ENCODE peak calls at places on chromosomes 12 and 14, in seven cellular contexts. J is AG09319, R is BE2C, P is epithelial cell of esophagus, E is hepatocyte, S is foreskin fibroblast, O is heart right ventricle. X is an unnamed sample.

GRCh38 chr12:78448692-78449091 is 415.9 kb upstream of the SYT1 start:
- DNase-seq in R (no peak), E (no peak), J (no peak), P (no peak), O (no peak), S (no peak), X (no peak)

GRCh38 chr12:131912526-131913274 is 16.4 kb upstream of the PUS1 start:
- DNase-seq in S (peak), E (peak), O (peak), P (peak), R (peak), J (peak), X (peak)

GRCh38 chr12:92028039-92028709 is 117.5 kb downstream of the BTG1 start:
- DNase-seq in P (peak), S (no peak), R (no peak), O (no peak), J (no peak), E (no peak), X (no peak)

GRCh38 chr12:1103632-1104031 is 112.6 kb downstream of the ERC1 start:
- DNase-seq in R (no peak), P (no peak), E (no peak), J (no peak), S (no peak), O (no peak), X (no peak)

GRCh38 chr12:99772274-99772673 is 124.7 kb downstream of the GARIN6 start:
- DNase-seq in O (no peak), E (no peak), P (no peak), S (no peak), R (no peak), J (no peak), X (no peak)

GRCh38 chr12:75389061-75389460 is 1.8 kb upstream of the GLIPR1L2 start:
- DNase-seq in E (no peak), S (peak), J (no peak), O (no peak), P (peak), R (no peak), X (no peak)

GRCh38 chr12:45756666-45757065 is 27.2 kb downstream of the ARID2 start:
- DNase-seq in R (no peak), O (no peak), S (no peak), P (no peak), J (no peak), E (no peak), X (no peak)

GRCh38 chr12:79624378-79624777 is 66.4 kb downstream of the PAWR start:
- DNase-seq in P (no peak), R (no peak), J (no peak), E (no peak), S (peak), O (no peak), X (no peak)

GRCh38 chr14:95340201-95340697 is 20.5 kb upstream of the CLMN start:
- DNase-seq in R (no peak), S (no peak), P (peak), J (no peak), O (no peak), E (peak), X (no peak)

GRCh38 chr12:70824511-70824910 is 96.0 kb downstream of the PTPRR start:
- DNase-seq in E (no peak), O (no peak), R (no peak), P (no peak), J (no peak), S (no peak), X (no peak)

GRCh38 chr12:124097681-124098080 is 124.7 kb downstream of the ZNF664 start:
- DNase-seq in P (no peak), E (peak), R (no peak), J (no peak), O (no peak), S (no peak), X (no peak)

DNA sequence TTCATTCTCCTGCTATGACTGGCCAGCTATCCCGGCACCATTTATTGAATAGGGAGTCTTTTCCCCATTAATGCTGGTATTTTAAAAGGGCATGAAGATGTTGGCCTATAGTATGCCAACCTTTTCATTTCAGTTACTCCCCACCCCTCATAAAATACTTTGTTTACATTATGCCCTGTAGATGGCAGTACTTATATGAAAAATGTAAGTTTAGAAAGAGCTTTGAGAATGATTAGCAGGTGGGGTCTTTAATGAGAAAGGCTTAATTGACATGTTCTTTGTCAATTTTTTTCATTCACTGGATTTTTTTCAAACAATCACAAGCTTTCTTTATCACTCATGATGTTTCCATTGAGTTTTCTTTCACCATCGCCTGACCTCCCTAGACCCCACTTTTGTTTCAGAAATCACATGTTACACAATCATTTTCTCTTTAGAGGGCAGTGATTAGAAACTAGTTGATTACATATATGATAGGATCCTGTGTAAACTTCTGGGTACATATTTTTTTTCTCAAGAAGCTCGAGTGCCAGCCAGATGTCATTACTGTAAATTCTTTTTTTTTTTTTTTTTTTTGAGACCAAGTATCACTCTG is 62.6 kb upstream of the PSMA6 start:
- DNase-seq in P (peak), S (no peak), E (no peak), J (no peak), R (no peak), O (no peak), X (no peak)
- TF ChIP-seq CTCF in P (peak), S (no peak), E (peak), J (no peak), R (peak), O (peak), X (peak)

GRCh38 chr12:128025856-128026255 is 241.1 kb upstream of the TMEM132C start:
- DNase-seq in R (no peak), P (no peak), O (no peak), S (no peak), J (no peak), E (peak), X (no peak)

GRCh38 chr12:128021561-128021960 is 245.4 kb upstream of the TMEM132C start:
- DNase-seq in P (no peak), E (no peak), J (no peak), O (no peak), S (no peak), R (no peak), X (no peak)

GRCh38 chr12:128026696-128027574 is 240.0 kb upstream of the TMEM132C start:
- DNase-seq in S (no peak), J (no peak), O (no peak), E (peak), P (no peak), R (no peak), X (no peak)
- TF ChIP-seq CTCF in S (no peak), J (no peak), O (no peak), E (no peak), P (no peak), R (no peak), X (no peak)

GRCh38 chr14:52951730-52952481 is 1.1 kb upstream of the FERMT2 start:
- DNase-seq in P (peak), O (peak), E (peak), J (peak), S (peak), R (peak), X (no peak)
- TF ChIP-seq CTCF in P (no peak), O (peak), E (peak), J (peak), S (peak), R (peak), X (no peak)

DNA sequence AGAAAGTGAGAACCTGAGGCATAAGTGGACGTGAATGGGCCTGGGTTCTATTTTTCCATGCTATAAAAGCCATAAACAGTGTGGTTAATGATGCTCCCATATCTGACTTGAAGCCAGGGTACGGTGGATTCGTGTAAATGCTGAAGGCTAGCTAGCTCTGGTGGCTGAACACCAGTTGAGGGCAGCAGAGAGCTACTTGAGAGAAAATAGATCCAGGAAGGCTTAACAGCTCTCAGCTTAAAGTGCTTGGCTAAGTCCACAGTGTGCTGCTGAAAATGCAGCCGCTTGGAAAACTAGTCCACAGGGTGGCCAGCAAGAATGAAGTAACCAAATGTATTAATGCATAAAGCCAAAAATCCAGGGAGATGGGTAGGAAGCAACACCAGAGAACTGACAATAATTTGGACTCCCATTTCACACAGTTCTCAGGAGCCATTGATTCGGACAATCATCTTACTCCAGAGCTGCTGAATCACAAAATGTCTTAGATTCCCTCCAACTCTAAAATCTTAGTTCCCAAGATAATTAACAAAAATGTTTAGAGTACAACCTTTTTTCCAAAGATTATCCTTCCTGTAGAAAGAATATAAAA is 15.0 kb upstream of the FOXG1 start:
- DNase-seq in J (no peak), R (peak), P (peak), E (peak), S (no peak), O (no peak), X (no peak)
- TF ChIP-seq CTCF in J (peak), R (peak), P (peak), E (peak), S (peak), O (peak), X (peak)

DNA sequence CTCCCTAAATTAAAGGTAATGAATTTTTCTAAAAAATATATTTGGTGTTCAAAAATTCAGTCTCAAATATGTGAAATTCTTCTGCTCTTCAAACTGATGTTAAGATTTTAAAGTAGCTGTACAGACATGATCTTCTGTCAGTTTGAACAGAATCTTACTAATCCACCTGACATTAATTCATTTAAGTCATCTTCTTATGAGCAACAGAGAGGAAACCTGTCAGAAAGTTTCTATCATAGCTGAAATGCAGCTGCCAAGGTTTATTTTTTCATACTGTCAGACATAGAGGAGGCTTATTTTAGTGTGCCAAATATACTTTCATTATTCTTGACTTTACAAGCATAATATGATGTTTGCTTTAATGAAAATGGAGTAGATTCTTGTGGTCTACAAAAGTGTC is 686.6 kb upstream of the MIS18BP1 start:
- DNase-seq in J (no peak), R (no peak), O (no peak), P (no peak), E (no peak), S (no peak), X (no peak)
- TF ChIP-seq CTCF in J (no peak), R (no peak), O (no peak), P (no peak), E (no peak), S (no peak), X (no peak)

GRCh38 chr12:32947203-32947795 is 50.7 kb upstream of the PKP2 start:
- DNase-seq in O (no peak), P (peak), R (no peak), J (no peak), S (no peak), E (peak), X (no peak)
- TF ChIP-seq CTCF in O (no peak), P (peak), R (peak), J (no peak), S (no peak), E (peak), X (no peak)

DNA sequence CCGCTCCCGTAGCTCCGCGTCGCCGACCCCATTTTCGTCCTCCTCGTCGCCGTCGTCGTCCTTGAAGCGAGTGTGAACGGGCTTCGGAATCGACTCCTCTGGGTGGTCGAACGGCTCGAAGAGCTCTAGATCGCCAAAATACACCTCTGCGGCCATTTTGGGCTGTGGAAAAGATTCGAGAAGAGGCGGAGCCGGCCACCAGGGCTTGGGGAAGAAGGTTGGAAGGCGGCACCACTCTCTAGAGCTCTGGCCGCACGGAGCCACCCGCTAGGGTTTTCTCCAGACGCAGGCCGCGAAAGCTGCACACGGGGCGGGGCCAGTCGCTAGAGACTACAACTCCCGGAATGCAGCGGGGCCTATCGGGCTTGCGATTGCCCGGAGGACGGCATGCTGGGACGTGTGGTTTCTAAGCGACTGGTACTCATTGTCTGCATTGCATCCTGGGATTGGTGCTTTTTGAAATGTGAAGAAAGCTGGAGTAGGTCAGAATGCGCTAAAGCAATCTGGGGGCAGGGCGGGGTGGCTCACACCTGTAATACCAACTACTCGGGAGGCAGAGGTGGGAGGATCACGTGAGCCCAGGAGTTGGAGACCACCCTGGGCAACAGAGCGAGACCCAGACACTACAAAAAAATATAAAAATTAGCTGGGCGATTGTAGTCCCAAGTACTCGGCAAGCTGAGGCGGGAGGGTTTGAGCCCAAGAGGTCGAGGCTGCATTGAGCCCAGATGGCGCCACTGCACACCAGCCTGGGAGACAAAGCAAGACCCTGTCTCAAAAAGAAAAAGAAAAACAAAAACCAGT is at the start of gene ZCCHC8:
- DNase-seq in E (peak), O (peak), S (peak), J (peak), P (peak), R (peak), X (peak)
- TF ChIP-seq CTCF in E (peak), O (no peak), S (no peak), J (no peak), P (no peak), R (peak), X (no peak)

GRCh38 chr14:104136472-104137296 is 1.7 kb upstream of the KIF26A start:
- DNase-seq in R (peak), J (no peak), S (no peak), E (no peak), O (no peak), P (no peak), X (no peak)

GRCh38 chr14:104133496-104133895 is 4.9 kb upstream of the KIF26A start:
- DNase-seq in R (peak), J (no peak), O (no peak), P (no peak), E (no peak), S (no peak), X (no peak)

GRCh38 chr14:104134061-104134965 is 4.1 kb upstream of the KIF26A start:
- DNase-seq in P (no peak), O (no peak), R (peak), E (no peak), J (no peak), S (no peak), X (no peak)

GRCh38 chr14:104135904-104136471 is 2.4 kb upstream of the KIF26A start:
- DNase-seq in E (no peak), O (no peak), R (peak), P (no peak), S (no peak), J (no peak), X (no peak)

GRCh38 chr14:104135121-104135903 is 3.1 kb upstream of the KIF26A start:
- DNase-seq in E (peak), P (no peak), J (no peak), R (peak), O (no peak), S (no peak), X (no peak)
- TF ChIP-seq CTCF in E (peak), P (no peak), J (no peak), R (peak), O (peak), S (no peak), X (no peak)

GRCh38 chr14:104369208-104369607 is 210.4 kb upstream of the C14orf180 start:
- DNase-seq in J (no peak), O (no peak), P (no peak), E (no peak), S (no peak), R (no peak), X (no peak)

GRCh38 chr14:104371031-104371430 is 208.5 kb upstream of the C14orf180 start:
- DNase-seq in O (no peak), E (no peak), R (no peak), P (no peak), S (no peak), J (no peak), X (no peak)

GRCh38 chr14:104368751-104369100 is 210.8 kb upstream of the C14orf180 start:
- DNase-seq in R (no peak), P (no peak), E (no peak), J (no peak), S (no peak), O (no peak), X (no peak)

GRCh38 chr14:104371917-104372316 is 207.6 kb upstream of the C14orf180 start:
- DNase-seq in P (no peak), J (no peak), O (no peak), R (no peak), E (no peak), S (no peak), X (no peak)

GRCh38 chr14:104370256-104370870 is 209.2 kb upstream of the C14orf180 start:
- DNase-seq in R (peak), O (peak), J (no peak), S (no peak), P (no peak), E (peak), X (no peak)
- TF ChIP-seq CTCF in R (peak), O (peak), J (no peak), S (no peak), P (no peak), E (peak), X (no peak)